ENCODE peak calls at places on chromosomes 11 and 22, in eight cellular contexts. One of them, this sample, is unnamed.

GRCh38 chr11:34213366-34213765 is 107.9 kb downstream of the NAT10 start:
- DNase-seq in A549: peak; percentile 50
- DNase-seq in glutamatergic neuron: no peak
- DNase-seq in stomach: no peak
- DNase-seq in Caco-2: no peak
- DNase-seq in GM12865: no peak
- DNase-seq in fibroblast of the aortic adventitia: no peak
- DNase-seq in heart left ventricle: no peak
- DNase-seq in this sample: no peak

GRCh38 chr11:73185680-73186293 is 32.3 kb upstream of the P2RY2 start:
- DNase-seq in A549: peak; percentile 76
- DNase-seq in glutamatergic neuron: no peak
- DNase-seq in stomach: peak; percentile 23
- DNase-seq in Caco-2: no peak
- DNase-seq in GM12865: no peak
- DNase-seq in fibroblast of the aortic adventitia: peak; percentile 79
- DNase-seq in heart left ventricle: no peak
- DNase-seq in this sample: no peak

GRCh38 chr11:10728779-10729472 is 22.1 kb upstream of the CTR9 start:
- DNase-seq in A549: no peak
- DNase-seq in glutamatergic neuron: peak; percentile 61
- DNase-seq in stomach: no peak
- DNase-seq in Caco-2: no peak
- DNase-seq in GM12865: no peak
- DNase-seq in fibroblast of the aortic adventitia: peak; percentile 52
- DNase-seq in heart left ventricle: no peak
- DNase-seq in this sample: no peak

GRCh38 chr22:43823353-43823908 is 11.3 kb upstream of the EFCAB6 start:
- DNase-seq in A549: peak; percentile 68
- DNase-seq in glutamatergic neuron: no peak
- DNase-seq in stomach: peak; percentile 82
- DNase-seq in Caco-2: peak; percentile 37
- DNase-seq in GM12865: no peak
- DNase-seq in fibroblast of the aortic adventitia: no peak
- DNase-seq in heart left ventricle: peak; percentile 46
- DNase-seq in this sample: no peak

GRCh38 chr11:94897330-94897768 is 76.0 kb downstream of the CWC15 start:
- DNase-seq in A549: peak; percentile 10
- DNase-seq in glutamatergic neuron: peak; percentile 48
- DNase-seq in stomach: peak; percentile 67
- DNase-seq in Caco-2: peak; percentile 76
- DNase-seq in GM12865: peak; percentile 45
- DNase-seq in fibroblast of the aortic adventitia: peak; percentile 68
- DNase-seq in heart left ventricle: no peak
- DNase-seq in this sample: no peak

GRCh38 chr11:112877561-112877960 is 83.7 kb upstream of the NCAM1 start:
- DNase-seq in A549: no peak
- DNase-seq in glutamatergic neuron: peak; percentile 61
- DNase-seq in stomach: no peak
- DNase-seq in Caco-2: no peak
- DNase-seq in GM12865: no peak
- DNase-seq in fibroblast of the aortic adventitia: no peak
- DNase-seq in heart left ventricle: no peak
- DNase-seq in this sample: no peak

GRCh38 chr11:72764503-72764902 is 12.3 kb upstream of the ARAP1 start:
- DNase-seq in A549: no peak
- DNase-seq in glutamatergic neuron: no peak
- DNase-seq in stomach: peak; percentile 70
- DNase-seq in Caco-2: peak; percentile 78
- DNase-seq in GM12865: no peak
- DNase-seq in fibroblast of the aortic adventitia: no peak
- DNase-seq in heart left ventricle: no peak
- DNase-seq in this sample: no peak

GRCh38 chr11:130613396-130613795 is 165.0 kb downstream of the ADAMTS15 start:
- DNase-seq in A549: no peak
- DNase-seq in glutamatergic neuron: no peak
- DNase-seq in stomach: no peak
- DNase-seq in Caco-2: no peak
- DNase-seq in GM12865: no peak
- DNase-seq in fibroblast of the aortic adventitia: no peak
- DNase-seq in heart left ventricle: no peak
- DNase-seq in this sample: no peak

GRCh38 chr11:70539360-70540095 is 141.2 kb downstream of the CTTN start:
- DNase-seq in A549: no peak
- DNase-seq in glutamatergic neuron: peak; percentile 7
- DNase-seq in stomach: no peak
- DNase-seq in Caco-2: no peak
- DNase-seq in GM12865: no peak
- DNase-seq in fibroblast of the aortic adventitia: no peak
- DNase-seq in heart left ventricle: peak; percentile 36
- DNase-seq in this sample: no peak

GRCh38 chr22:47386812-47387510 is 624.5 kb downstream of the TBC1D22A start:
- DNase-seq in A549: no peak
- DNase-seq in glutamatergic neuron: no peak
- DNase-seq in stomach: no peak
- DNase-seq in Caco-2: no peak
- DNase-seq in GM12865: no peak
- DNase-seq in fibroblast of the aortic adventitia: no peak
- DNase-seq in heart left ventricle: peak; percentile 24
- DNase-seq in this sample: no peak

GRCh38 chr11:129846508-129847335 is 31.1 kb downstream of the TMEM45B start:
- DNase-seq in A549: no peak
- DNase-seq in glutamatergic neuron: no peak
- DNase-seq in stomach: no peak
- DNase-seq in Caco-2: peak; percentile 43
- DNase-seq in GM12865: no peak
- DNase-seq in fibroblast of the aortic adventitia: peak; percentile 92
- DNase-seq in heart left ventricle: no peak
- DNase-seq in this sample: no peak

GRCh38 chr22:35301370-35301874 is 1.7 kb downstream of the TOM1 start:
- DNase-seq in A549: peak; percentile 44
- DNase-seq in glutamatergic neuron: no peak
- DNase-seq in stomach: no peak
- DNase-seq in Caco-2: peak; percentile 87
- DNase-seq in GM12865: no peak
- DNase-seq in fibroblast of the aortic adventitia: peak; percentile 94
- DNase-seq in heart left ventricle: no peak
- DNase-seq in this sample: no peak

GRCh38 chr11:94193288-94193687 is 64.6 kb downstream of the PANX1 start:
- DNase-seq in A549: peak; percentile 13
- DNase-seq in glutamatergic neuron: no peak
- DNase-seq in stomach: no peak
- DNase-seq in Caco-2: no peak
- DNase-seq in GM12865: no peak
- DNase-seq in fibroblast of the aortic adventitia: peak; percentile 93
- DNase-seq in heart left ventricle: no peak
- DNase-seq in this sample: no peak

GRCh38 chr11:9176136-9176535 is 84.7 kb upstream of the SCUBE2 start:
- DNase-seq in A549: no peak
- DNase-seq in glutamatergic neuron: no peak
- DNase-seq in stomach: no peak
- DNase-seq in Caco-2: no peak
- DNase-seq in GM12865: no peak
- DNase-seq in fibroblast of the aortic adventitia: no peak
- DNase-seq in heart left ventricle: no peak
- DNase-seq in this sample: no peak

GRCh38 chr11:66032962-66033735 is 6.9 kb upstream of the CATSPER1 start:
- DNase-seq in A549: no peak
- DNase-seq in glutamatergic neuron: no peak
- DNase-seq in stomach: no peak
- DNase-seq in Caco-2: no peak
- DNase-seq in GM12865: no peak
- DNase-seq in fibroblast of the aortic adventitia: no peak
- DNase-seq in heart left ventricle: no peak
- DNase-seq in this sample: no peak

GRCh38 chr11:45804806-45805304 is at the start of gene SLC35C1:
- DNase-seq in A549: peak; percentile 87
- DNase-seq in glutamatergic neuron: peak; percentile 99
- DNase-seq in stomach: peak; percentile 99
- DNase-seq in Caco-2: peak; percentile 99
- DNase-seq in GM12865: peak; percentile 97
- DNase-seq in fibroblast of the aortic adventitia: peak; percentile 89
- DNase-seq in heart left ventricle: peak; percentile 98
- DNase-seq in this sample: peak; percentile 95
- TF ChIP-seq CTCF in A549: no peak
- TF ChIP-seq CTCF in glutamatergic neuron: peak; percentile 47
- TF ChIP-seq CTCF in stomach: no peak
- TF ChIP-seq CTCF in Caco-2: no peak
- TF ChIP-seq CTCF in GM12865: no peak
- TF ChIP-seq CTCF in fibroblast of the aortic adventitia: peak; percentile 0
- TF ChIP-seq CTCF in heart left ventricle: no peak
- TF ChIP-seq CTCF in this sample: no peak

GRCh38 chr11:29634744-29635143 is 382.1 kb downstream of the KCNA4 start:
- DNase-seq in A549: no peak
- DNase-seq in glutamatergic neuron: no peak
- DNase-seq in stomach: no peak
- DNase-seq in Caco-2: no peak
- DNase-seq in GM12865: no peak
- DNase-seq in fibroblast of the aortic adventitia: no peak
- DNase-seq in heart left ventricle: no peak
- DNase-seq in this sample: no peak
- TF ChIP-seq CTCF in A549: no peak
- TF ChIP-seq CTCF in glutamatergic neuron: no peak
- TF ChIP-seq CTCF in stomach: no peak
- TF ChIP-seq CTCF in Caco-2: no peak
- TF ChIP-seq CTCF in GM12865: no peak
- TF ChIP-seq CTCF in fibroblast of the aortic adventitia: no peak
- TF ChIP-seq CTCF in heart left ventricle: no peak
- TF ChIP-seq CTCF in this sample: no peak

DNA sequence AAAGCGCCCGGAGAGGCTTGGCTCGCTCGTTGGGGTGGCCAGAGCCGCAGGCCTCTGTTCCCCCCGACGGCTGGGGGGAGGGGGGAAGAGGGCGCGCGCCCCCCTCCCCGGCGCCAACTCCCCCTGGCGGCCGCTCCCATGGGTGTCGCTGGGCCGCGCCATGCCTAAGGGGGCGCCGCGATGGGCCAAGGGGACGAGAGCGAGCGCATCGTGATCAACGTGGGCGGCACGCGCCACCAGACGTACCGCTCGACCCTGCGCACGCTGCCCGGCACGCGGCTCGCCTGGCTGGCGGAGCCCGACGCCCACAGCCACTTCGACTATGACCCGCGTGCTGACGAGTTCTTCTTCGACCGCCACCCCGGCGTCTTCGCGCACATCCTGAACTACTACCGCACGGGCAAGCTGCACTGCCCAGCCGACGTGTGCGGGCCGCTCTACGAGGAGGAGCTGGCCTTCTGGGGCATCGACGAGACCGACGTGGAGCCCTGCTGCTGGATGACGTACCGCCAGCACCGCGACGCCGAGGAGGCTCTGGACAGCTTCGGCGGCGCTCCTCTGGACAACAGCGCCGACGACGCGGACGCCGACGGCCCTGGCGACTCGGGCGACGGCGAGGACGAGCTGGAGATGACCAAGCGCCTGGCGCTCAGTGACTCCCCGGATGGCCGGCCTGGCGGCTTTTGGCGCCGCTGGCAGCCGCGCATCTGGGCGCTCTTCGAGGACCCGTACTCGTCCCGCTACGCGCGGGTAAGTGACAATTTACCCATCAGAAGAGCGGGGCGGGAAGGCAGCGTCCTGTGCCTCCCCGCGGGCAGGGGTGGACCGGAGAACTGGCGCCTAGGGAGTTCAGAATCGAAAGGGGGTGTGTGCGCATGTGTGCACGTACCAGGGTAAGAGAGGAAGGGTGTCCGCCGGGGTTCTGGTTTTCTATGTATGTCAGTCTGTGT is 1.5 kb downstream of the KCNC1 start:
- DNase-seq in A549: no peak
- DNase-seq in glutamatergic neuron: peak; percentile 63
- DNase-seq in stomach: no peak
- DNase-seq in Caco-2: no peak
- DNase-seq in GM12865: no peak
- DNase-seq in fibroblast of the aortic adventitia: no peak
- DNase-seq in heart left ventricle: no peak
- DNase-seq in this sample: no peak
- TF ChIP-seq CTCF in A549: peak; percentile 20
- TF ChIP-seq CTCF in glutamatergic neuron: peak; percentile 82
- TF ChIP-seq CTCF in stomach: no peak
- TF ChIP-seq CTCF in Caco-2: no peak
- TF ChIP-seq CTCF in GM12865: no peak
- TF ChIP-seq CTCF in fibroblast of the aortic adventitia: no peak
- TF ChIP-seq CTCF in heart left ventricle: no peak
- TF ChIP-seq CTCF in this sample: no peak

GRCh38 chr11:15276616-15277015 is 161.9 kb downstream of the INSC start:
- DNase-seq in A549: no peak
- DNase-seq in glutamatergic neuron: no peak
- DNase-seq in stomach: no peak
- DNase-seq in Caco-2: peak; percentile 13
- DNase-seq in GM12865: peak; percentile 7
- DNase-seq in fibroblast of the aortic adventitia: peak; percentile 2
- DNase-seq in heart left ventricle: no peak
- DNase-seq in this sample: no peak
- TF ChIP-seq CTCF in A549: no peak
- TF ChIP-seq CTCF in glutamatergic neuron: peak; percentile 64
- TF ChIP-seq CTCF in stomach: no peak
- TF ChIP-seq CTCF in Caco-2: peak; percentile 52
- TF ChIP-seq CTCF in GM12865: no peak
- TF ChIP-seq CTCF in fibroblast of the aortic adventitia: peak; percentile 21
- TF ChIP-seq CTCF in heart left ventricle: peak; percentile 19
- TF ChIP-seq CTCF in this sample: no peak

GRCh38 chr11:58493676-58494075 is 14.2 kb downstream of the OR5B21 start:
- DNase-seq in A549: no peak
- DNase-seq in glutamatergic neuron: no peak
- DNase-seq in stomach: no peak
- DNase-seq in Caco-2: no peak
- DNase-seq in GM12865: no peak
- DNase-seq in fibroblast of the aortic adventitia: peak; percentile 25
- DNase-seq in heart left ventricle: no peak
- DNase-seq in this sample: no peak
- TF ChIP-seq CTCF in A549: no peak
- TF ChIP-seq CTCF in glutamatergic neuron: no peak
- TF ChIP-seq CTCF in stomach: no peak
- TF ChIP-seq CTCF in Caco-2: no peak
- TF ChIP-seq CTCF in GM12865: no peak
- TF ChIP-seq CTCF in fibroblast of the aortic adventitia: no peak
- TF ChIP-seq CTCF in heart left ventricle: no peak
- TF ChIP-seq CTCF in this sample: no peak

DNA sequence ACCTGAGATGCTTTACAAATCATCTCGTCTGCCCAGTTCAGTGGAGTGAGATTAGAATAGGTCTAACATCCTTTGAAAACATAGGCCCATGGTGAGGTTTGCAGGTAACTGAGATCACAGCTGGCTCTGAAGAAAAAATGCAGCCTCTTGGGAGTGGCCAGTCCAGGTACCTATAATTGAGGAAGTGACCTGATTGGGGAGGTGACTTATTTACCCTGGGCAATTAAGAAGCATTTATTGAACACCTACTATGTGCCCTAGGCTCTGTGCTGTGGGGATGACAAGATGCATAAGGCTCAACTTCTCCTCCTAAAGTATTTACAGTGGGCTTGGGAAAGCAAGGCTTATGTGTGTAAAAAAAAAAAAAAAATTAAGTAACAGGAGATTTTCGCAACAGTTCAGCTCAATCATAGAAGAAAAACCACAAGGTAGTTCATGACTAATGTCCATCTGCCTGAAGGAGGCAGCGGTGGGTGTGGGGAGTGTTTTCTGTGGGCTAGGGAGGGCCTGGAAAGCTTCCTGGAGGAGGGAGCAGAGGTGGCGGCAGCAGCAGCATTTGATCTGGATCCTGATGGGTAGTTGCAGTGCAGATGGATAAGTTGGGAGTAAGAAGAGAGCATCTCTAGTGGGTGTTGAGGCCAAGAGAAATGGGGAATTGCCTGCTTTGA is 16.1 kb downstream of the MICAL2 start:
- DNase-seq in A549: no peak
- DNase-seq in glutamatergic neuron: no peak
- DNase-seq in stomach: no peak
- DNase-seq in Caco-2: no peak
- DNase-seq in GM12865: no peak
- DNase-seq in fibroblast of the aortic adventitia: peak; percentile 78
- DNase-seq in heart left ventricle: no peak
- DNase-seq in this sample: no peak
- TF ChIP-seq CTCF in A549: no peak
- TF ChIP-seq CTCF in glutamatergic neuron: no peak
- TF ChIP-seq CTCF in stomach: no peak
- TF ChIP-seq CTCF in Caco-2: no peak
- TF ChIP-seq CTCF in GM12865: no peak
- TF ChIP-seq CTCF in fibroblast of the aortic adventitia: no peak
- TF ChIP-seq CTCF in heart left ventricle: no peak
- TF ChIP-seq CTCF in this sample: no peak